ENCODE peak calls at places on chromosomes 7 and 10, in nine cellular contexts. T is mesendoderm; P is nephron progenitor cell; E is NCI-H1417; R is neural progenitor cell; V is CD4-positive, CD25-positive, alpha-beta regulatory T cell; C is stimulated activated CD4-positive, alpha-beta T cell treated with anti-CD3 and anti-CD28 coated beads, Interleukin-1b, Interleukin-23, amount 100 ng/mL, for 1 hour; H is anterior cingulate cortex; M is WERI-Rb-1. B is an unnamed sample.

GRCh38 chr10:20713420-20713819 is 183.7 kb downstream of the NEBL start:
- DNase-seq in T (no peak), P (no peak), E (no peak), R (no peak), V (no peak), C (no peak), H (no peak), M (no peak), B (no peak)

GRCh38 chr10:13686331-13686752 is 99.6 kb downstream of the PRPF18 start:
- DNase-seq in T (no peak), P (no peak), E (no peak), R (no peak), V (no peak), C (no peak), H (no peak), M (no peak), B (no peak)

GRCh38 chr10:125411724-125412123 is 251.4 kb upstream of the CTBP2 start:
- DNase-seq in T (no peak), P (no peak), E (no peak), R (no peak), V (no peak), C (no peak), H (no peak), M (no peak), B (no peak)

GRCh38 chr7:155467846-155468821 is 10.2 kb downstream of the EN2 start:
- DNase-seq in T (peak; percentile 52), P (peak; percentile 40), E (no peak), R (peak; percentile 74), V (no peak), C (no peak), H (no peak), M (no peak), B (no peak)

GRCh38 chr10:14173706-14174594 is 156.8 kb downstream of the FRMD4A start:
- DNase-seq in T (peak; percentile 58), P (peak; percentile 45), E (peak; percentile 13), R (peak; percentile 78), V (peak; percentile 16), C (no peak), H (peak; percentile 22), M (peak; percentile 33), B (no peak)

GRCh38 chr7:128961030-128961659 is 23.4 kb downstream of the IRF5 start:
- DNase-seq in T (no peak), P (no peak), E (no peak), R (no peak), V (no peak), C (no peak), H (no peak), M (no peak), B (no peak)

GRCh38 chr7:38942431-38943051 is 33.5 kb upstream of the VPS41 start:
- DNase-seq in T (no peak), P (no peak), E (no peak), R (no peak), V (no peak), C (no peak), H (no peak), M (no peak), B (no peak)

GRCh38 chr7:128405345-128406146 is 4.2 kb downstream of the IMPDH1 start:
- DNase-seq in T (peak; percentile 49), P (peak; percentile 75), E (peak; percentile 38), R (peak; percentile 87), V (peak; percentile 60), C (no peak), H (no peak), M (peak; percentile 53), B (no peak)

GRCh38 chr7:89623018-89623672 is 531.1 kb upstream of the STEAP1 start:
- DNase-seq in T (peak; percentile 68), P (peak; percentile 20), E (peak; percentile 48), R (peak; percentile 59), V (no peak), C (no peak), H (peak; percentile 9), M (peak; percentile 40), B (no peak)

GRCh38 chr7:44108768-44109750 is 4.9 kb downstream of the AEBP1 start:
- DNase-seq in T (no peak), P (no peak), E (no peak), R (no peak), V (no peak), C (no peak), H (no peak), M (no peak), B (no peak)

GRCh38 chr7:72183835-72184234 is 228.3 kb downstream of the CALN1 start:
- DNase-seq in T (peak; percentile 49), P (no peak), E (peak; percentile 22), R (peak; percentile 56), V (no peak), C (no peak), H (no peak), M (peak; percentile 7), B (no peak)

GRCh38 chr10:99681553-99681952 is 22.2 kb downstream of the ENTPD7 start:
- DNase-seq in T (no peak), P (no peak), E (no peak), R (no peak), V (no peak), C (no peak), H (no peak), M (no peak), B (no peak)

GRCh38 chr7:142797342-142797798 is 26.6 kb downstream of the PRSS2 start:
- DNase-seq in T (peak; percentile 32), P (no peak), E (no peak), R (peak; percentile 31), V (peak; percentile 45), C (no peak), H (no peak), M (no peak), B (no peak)

GRCh38 chr10:3749597-3750351 is 35.2 kb downstream of the KLF6 start:
- DNase-seq in T (no peak), P (peak; percentile 31), E (peak; percentile 18), R (no peak), V (no peak), C (no peak), H (peak; percentile 16), M (peak; percentile 24), B (no peak)

GRCh38 chr10:69861251-69862240 is 59.8 kb downstream of the COL13A1 start:
- DNase-seq in T (peak; percentile 95), P (no peak), E (no peak), R (no peak), V (no peak), C (no peak), H (no peak), M (peak; percentile 43), B (no peak)

GRCh38 chr7:44398506-44398905 is 73.1 kb upstream of the CAMK2B start:
- DNase-seq in T (no peak), P (no peak), E (no peak), R (no peak), V (no peak), C (no peak), H (peak; percentile 75), M (no peak), B (no peak)

GRCh38 chr7:30800785-30801252 is 29.6 kb downstream of the MINDY4 start:
- DNase-seq in T (peak; percentile 74), P (peak; percentile 49), E (peak; percentile 55), R (peak; percentile 79), V (peak; percentile 36), C (no peak), H (peak; percentile 61), M (peak; percentile 41), B (peak; percentile 30)

GRCh38 chr7:53541467-53541866 is 506.0 kb downstream of the POM121L12 start:
- DNase-seq in T (no peak), P (no peak), E (no peak), R (no peak), V (no peak), C (no peak), H (no peak), M (no peak), B (no peak)

B was measured in HS-27A.